ENCODE peak calls at places on chromosomes 1 and 21, in five cellular contexts. E, O, R, G and X are unnamed samples.

GRCh38 chr1:26493905-26494304 is 21.7 kb downstream of the HMGN2 start:
- DNase-seq in E (no peak), O (no peak), R (no peak), G (no peak), X (no peak)

GRCh38 chr1:170533331-170533730 is 1.4 kb downstream of the GORAB start:
- DNase-seq in E (peak), O (peak), R (no peak), G (peak), X (no peak)

GRCh38 chr1:159829822-159830455 is 3.3 kb downstream of the SLAMF8 start:
- DNase-seq in E (peak), O (peak), R (no peak), G (peak), X (no peak)

GRCh38 chr1:53365405-53366063 is 37.7 kb upstream of the LRP8 start:
- DNase-seq in E (no peak), O (no peak), R (no peak), G (no peak), X (no peak)

GRCh38 chr1:10646347-10646861 is 150.0 kb downstream of the CASZ1 start:
- DNase-seq in E (peak), O (peak), R (peak), G (peak), X (no peak)

GRCh38 chr1:77044133-77044849 is 174.9 kb downstream of the PIGK start:
- DNase-seq in E (no peak), O (peak), R (no peak), G (no peak), X (no peak)

GRCh38 chr1:163820190-163820589 is 498.4 kb downstream of the NUF2 start:
- DNase-seq in E (no peak), O (no peak), R (no peak), G (no peak), X (no peak)

GRCh38 chr1:80731241-80731894 is 1069.4 kb upstream of the ADGRL2 start:
- DNase-seq in E (peak), O (no peak), R (no peak), G (no peak), X (peak)

GRCh38 chr1:199612976-199613774 is 414.3 kb upstream of the NR5A2 start:
- DNase-seq in E (no peak), O (peak), R (no peak), G (peak), X (no peak)

GRCh38 chr1:164670026-164670425 is 111.0 kb downstream of the PBX1 start:
- DNase-seq in E (no peak), O (no peak), R (no peak), G (no peak), X (no peak)

GRCh38 chr1:113860891-113861290 is 10.6 kb downstream of the PTPN22 start:
- DNase-seq in E (peak), O (peak), R (no peak), G (peak), X (no peak)

GRCh38 chr1:32215629-32216505 is 6.3 kb downstream of the TMEM234 start:
- DNase-seq in E (peak), O (peak), R (peak), G (peak), X (peak)

GRCh38 chr1:235206533-235207201 is 45.6 kb upstream of the RBM34 start:
- DNase-seq in E (no peak), O (peak), R (no peak), G (no peak), X (no peak)

GRCh38 chr1:234582186-234582585 is 27.8 kb downstream of the IRF2BP2 start:
- DNase-seq in E (no peak), O (no peak), R (no peak), G (no peak), X (no peak)

GRCh38 chr1:21518774-21519455 is 9.7 kb downstream of the ALPL start:
- DNase-seq in E (no peak), O (no peak), R (no peak), G (no peak), X (no peak)

GRCh38 chr1:151372411-151372934 is at the start of gene SELENBP1:
- DNase-seq in E (peak), O (peak), R (peak), G (peak), X (peak)

GRCh38 chr1:36560177-36560576 is 77.5 kb upstream of the CSF3R start:
- DNase-seq in E (no peak), O (no peak), R (no peak), G (no peak), X (no peak)

GRCh38 chr1:57307382-57307781 is 116.5 kb downstream of the DAB1 start:
- DNase-seq in E (no peak), O (peak), R (peak), G (no peak), X (no peak)

GRCh38 chr1:225851810-225852209 is 30.4 kb downstream of the TMEM63A start:
- DNase-seq in E (peak), O (no peak), R (no peak), G (no peak), X (no peak)

GRCh38 chr1:227268943-227269342 is 49.3 kb downstream of the CDC42BPA start:
- DNase-seq in E (peak), O (no peak), R (no peak), G (no peak), X (no peak)

GRCh38 chr1:29237906-29238600 is 1.7 kb downstream of the PTPRU start:
- DNase-seq in E (peak), O (peak), R (peak), G (no peak), X (peak)

GRCh38 chr1:192225266-192225665 is 67.0 kb downstream of the RGS18 start:
- DNase-seq in E (no peak), O (no peak), R (no peak), G (no peak), X (no peak)

GRCh38 chr1:147545133-147545532 is 3.8 kb downstream of the BCL9 start:
- DNase-seq in E (no peak), O (peak), R (peak), G (peak), X (no peak)

GRCh38 chr1:3034162-3034561 is 12.9 kb downstream of the ACTRT2 start:
- DNase-seq in E (no peak), O (no peak), R (no peak), G (no peak), X (no peak)

GRCh38 chr1:158329807-158330206 is 1.5 kb downstream of the CD1B start:
- DNase-seq in E (no peak), O (peak), R (peak), G (no peak), X (no peak)

GRCh38 chr1:9128520-9129371 is at the start of gene GPR157:
- DNase-seq in E (peak), O (peak), R (peak), G (peak), X (peak)

GRCh38 chr1:54096491-54097235 is 43.3 kb downstream of the TCEANC2 start:
- DNase-seq in E (no peak), O (no peak), R (no peak), G (no peak), X (no peak)

GRCh38 chr1:13700521-13701273 is 709 bp downstream of the PRDM2 start:
- DNase-seq in E (peak), O (peak), R (peak), G (no peak), X (peak)

GRCh38 chr1:207081106-207081505 is 7.6 kb upstream of the C4BPB start:
- DNase-seq in E (no peak), O (no peak), R (no peak), G (no peak), X (no peak)

GRCh38 chr21:45379171-45379900 is 25.6 kb upstream of the COL18A1 start:
- DNase-seq in E (no peak), O (no peak), R (no peak), G (no peak), X (peak)

GRCh38 chr1:201215531-201216357 is 25.1 kb downstream of the IGFN1 start:
- DNase-seq in E (no peak), O (no peak), R (no peak), G (no peak), X (no peak)

GRCh38 chr21:27831821-27832569 is 865.1 kb upstream of the ADAMTS5 start:
- DNase-seq in E (peak), O (peak), R (no peak), G (no peak), X (no peak)

GRCh38 chr1:100458925-100459814 is 78.8 kb upstream of the GPR88 start:
- DNase-seq in E (peak), O (peak), R (peak), G (peak), X (peak)

GRCh38 chr1:180507826-180508724 is 5.7 kb upstream of the ACBD6 start:
- DNase-seq in E (peak), O (peak), R (no peak), G (peak), X (no peak)

GRCh38 chr1:184606786-184607185 is 147.9 kb downstream of the EDEM3 start:
- DNase-seq in E (no peak), O (no peak), R (no peak), G (no peak), X (no peak)

GRCh38 chr1:209749660-209750059 is 6.2 kb upstream of the TRAF3IP3 start:
- DNase-seq in E (no peak), O (no peak), R (no peak), G (no peak), X (no peak)

GRCh38 chr1:29208462-29208861 is 22.3 kb downstream of the MECR start:
- DNase-seq in E (no peak), O (no peak), R (no peak), G (no peak), X (no peak)

GRCh38 chr1:118185083-118185899 is at the start of gene SPAG17:
- DNase-seq in E (peak), O (peak), R (peak), G (no peak), X (peak)